ENCODE peak calls at places on chromosomes 6 and 20, in six cellular contexts. O is HCT116, M is HepG2, K is K562, J is GM12878, B is SK-N-SH. C is an unnamed sample.

GRCh38 chr20:63011798-63012197 is 5.0 kb upstream of the BHLHE23 start:
- DNase-seq in O (no peak), M (no peak), K (no peak), J (peak), B (no peak), C (no peak)

GRCh38 chr6:30767158-30767943 is 23.0 kb upstream of the IER3 start:
- DNase-seq in O (no peak), M (no peak), K (peak), J (peak), B (no peak), C (no peak)

GRCh38 chr6:113651120-113651519 is 206.0 kb upstream of the MARCKS start:
- DNase-seq in O (no peak), M (no peak), K (no peak), J (no peak), B (peak), C (no peak)

GRCh38 chr6:113782641-113783040 is 74.5 kb upstream of the MARCKS start:
- DNase-seq in O (no peak), M (no peak), K (no peak), J (no peak), B (no peak), C (no peak)

GRCh38 chr6:151387581-151387980 is 3.8 kb downstream of the ZBTB2 start:
- DNase-seq in O (no peak), M (no peak), K (no peak), J (no peak), B (no peak), C (no peak)

GRCh38 chr6:18269717-18270116 is 5.4 kb upstream of the DEK start:
- DNase-seq in O (no peak), M (no peak), K (no peak), J (no peak), B (no peak), C (no peak)

GRCh38 chr6:36848658-36849441 is 9.6 kb upstream of the CPNE5 start:
- DNase-seq in O (no peak), M (peak), K (peak), J (no peak), B (peak), C (no peak)

GRCh38 chr20:32116079-32116521 is 6.6 kb downstream of the TM9SF4 start:
- DNase-seq in O (no peak), M (no peak), K (no peak), J (no peak), B (no peak), C (no peak)

GRCh38 chr20:45300961-45301360 is 5.7 kb upstream of the RBPJL start:
- DNase-seq in O (peak), M (peak), K (peak), J (no peak), B (peak), C (peak)

GRCh38 chr6:138772596-138773176 is 883 bp upstream of the CCDC28A start:
- DNase-seq in O (no peak), M (no peak), K (peak), J (no peak), B (peak), C (no peak)

GRCh38 chr6:71228461-71229041 is 60.1 kb upstream of the OGFRL1 start:
- DNase-seq in O (no peak), M (no peak), K (no peak), J (no peak), B (no peak), C (no peak)

GRCh38 chr20:32111287-32111686 is 1.8 kb downstream of the TM9SF4 start:
- DNase-seq in O (no peak), M (peak), K (no peak), J (no peak), B (no peak), C (no peak)

GRCh38 chr6:63573899-63574553 is 1.7 kb downstream of the LOC128125822 start:
- DNase-seq in O (peak), M (peak), K (peak), J (peak), B (peak), C (no peak)

GRCh38 chr6:126170875-126171489 is 168.9 kb upstream of the CENPW start:
- DNase-seq in O (no peak), M (peak), K (no peak), J (peak), B (peak), C (no peak)

GRCh38 chr6:35021014-35021413 is 120.1 kb downstream of the TCP11 start:
- DNase-seq in O (no peak), M (no peak), K (no peak), J (no peak), B (no peak), C (no peak)

GRCh38 chr6:16383607-16384206 is 145.3 kb downstream of the GMPR start:
- DNase-seq in O (no peak), M (no peak), K (no peak), J (no peak), B (no peak), C (no peak)

GRCh38 chr6:100202417-100203194 is 208.6 kb upstream of the MCHR2 start:
- DNase-seq in O (peak), M (no peak), K (no peak), J (no peak), B (no peak), C (no peak)

GRCh38 chr6:36615018-36615761 is 21.0 kb downstream of the SRSF3 start:
- DNase-seq in O (peak), M (peak), K (peak), J (no peak), B (peak), C (no peak)

GRCh38 chr6:79225718-79226117 is 8.8 kb downstream of the HMGN3 start:
- DNase-seq in O (no peak), M (no peak), K (no peak), J (no peak), B (no peak), C (no peak)

GRCh38 chr6:52760105-52760765 is 3.0 kb downstream of the GSTA2 start:
- DNase-seq in O (no peak), M (no peak), K (no peak), J (no peak), B (no peak), C (no peak)

GRCh38 chr20:49579874-49580817 is 12.2 kb upstream of the PTGIS start:
- DNase-seq in O (no peak), M (peak), K (no peak), J (no peak), B (no peak), C (no peak)

GRCh38 chr20:6038256-6038655 is 15.6 kb downstream of the LRRN4 start:
- DNase-seq in O (no peak), M (no peak), K (no peak), J (no peak), B (no peak), C (no peak)

GRCh38 chr20:23889775-23890187 is 10.2 kb upstream of the CST5 start:
- DNase-seq in O (peak), M (peak), K (peak), J (no peak), B (peak), C (no peak)

GRCh38 chr6:11779308-11780096 is 899 bp upstream of the ADTRP start:
- DNase-seq in O (no peak), M (no peak), K (no peak), J (no peak), B (no peak), C (no peak)

GRCh38 chr6:127516676-127517273 is 2.4 kb downstream of the MTCL3 start:
- DNase-seq in O (peak), M (peak), K (peak), J (no peak), B (peak), C (no peak)

GRCh38 chr6:2245954-2246863 is 804 bp upstream of the GMDS start:
- DNase-seq in O (peak), M (peak), K (peak), J (no peak), B (peak), C (no peak)

GRCh38 chr20:31827059-31827458 is 7.9 kb downstream of the MYLK2 start:
- DNase-seq in O (no peak), M (no peak), K (no peak), J (no peak), B (no peak), C (no peak)

GRCh38 chr20:17873410-17874270 is 95.0 kb downstream of the SNX5 start:
- DNase-seq in O (peak), M (peak), K (no peak), J (no peak), B (peak), C (no peak)

GRCh38 chr6:129790786-129791185 is 70.3 kb downstream of the TMEM244 start:
- DNase-seq in O (no peak), M (no peak), K (no peak), J (no peak), B (no peak), C (no peak)

GRCh38 chr6:101477436-101477835 is 83.9 kb downstream of the GRIK2 start:
- DNase-seq in O (no peak), M (no peak), K (no peak), J (no peak), B (no peak), C (no peak)

GRCh38 chr6:46925563-46926253 is 4.0 kb upstream of the ADGRF5 start:
- DNase-seq in O (no peak), M (peak), K (no peak), J (no peak), B (no peak), C (no peak)

GRCh38 chr6:10964684-10965083 is 77.8 kb downstream of the SYCP2L start:
- DNase-seq in O (no peak), M (no peak), K (no peak), J (peak), B (no peak), C (no peak)

GRCh38 chr20:36274248-36274841 is 31.8 kb upstream of the DLGAP4 start:
- DNase-seq in O (no peak), M (no peak), K (no peak), J (no peak), B (peak), C (peak)

GRCh38 chr20:49335456-49335855 is 57.6 kb upstream of the ZNFX1 start:
- DNase-seq in O (no peak), M (no peak), K (no peak), J (no peak), B (no peak), C (no peak)

GRCh38 chr6:169932491-169932890 is 181.1 kb downstream of the ERMARD start:
- DNase-seq in O (no peak), M (no peak), K (no peak), J (no peak), B (no peak), C (no peak)

GRCh38 chr20:43843965-43844660 is 70.5 kb upstream of the TOX2 start:
- DNase-seq in O (no peak), M (no peak), K (no peak), J (no peak), B (no peak), C (no peak)

GRCh38 chr6:14373648-14374437 is 256.3 kb downstream of the CD83 start:
- DNase-seq in O (no peak), M (no peak), K (no peak), J (no peak), B (no peak), C (no peak)
- H3K4me2 ChIP-seq in O (no peak), M (no peak), K (no peak), J (no peak), B (no peak), C (no peak)

GRCh38 chr6:148005806-148006205 is 336.8 kb upstream of the SASH1 start:
- DNase-seq in O (no peak), M (no peak), K (no peak), J (no peak), B (no peak), C (no peak)
- TF ChIP-seq JUND in O (no peak), M (no peak), K (no peak), J (no peak), B (no peak), C (no peak)

GRCh38 chr6:133741375-133741861 is 147.5 kb upstream of the TCF21 start:
- DNase-seq in O (peak), M (no peak), K (no peak), J (no peak), B (no peak), C (no peak)
- H3K4me2 ChIP-seq in O (peak), M (no peak), K (peak), J (no peak), B (no peak), C (no peak)

GRCh38 chr6:38542031-38542430 is 97.7 kb downstream of the BTBD9 start:
- DNase-seq in O (no peak), M (no peak), K (no peak), J (no peak), B (no peak), C (no peak)
- TF ChIP-seq JUND in O (no peak), M (no peak), K (no peak), J (no peak), B (no peak), C (no peak)

DNA sequence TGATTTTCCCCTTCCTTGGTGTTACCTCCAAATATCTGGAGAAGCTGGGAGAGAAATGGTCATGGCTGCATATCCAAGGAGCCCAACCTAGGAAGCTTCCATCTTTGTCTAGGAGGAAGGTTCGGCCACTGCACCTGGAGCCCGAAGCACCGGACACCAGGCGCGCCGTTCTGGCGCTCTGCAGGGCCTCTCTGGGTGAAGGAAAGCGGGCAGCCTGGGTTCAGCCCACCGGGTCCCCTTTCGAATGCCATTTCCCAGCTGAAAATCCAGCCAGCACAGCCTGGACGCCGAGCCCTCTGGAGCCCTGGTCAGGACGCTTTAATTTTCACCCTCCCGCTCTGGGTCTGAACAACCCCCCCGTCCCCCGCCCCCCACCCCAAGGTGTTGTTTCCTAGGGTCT is 1.2 kb downstream of the LINC00237 start:
- DNase-seq in O (no peak), M (no peak), K (no peak), J (no peak), B (peak), C (peak)
- H3K4me2 ChIP-seq in O (no peak), M (no peak), K (no peak), J (no peak), B (no peak), C (peak)

GRCh38 chr6:154501287-154501868 is 9.1 kb downstream of the CNKSR3 start:
- DNase-seq in O (no peak), M (no peak), K (peak), J (no peak), B (no peak), C (no peak)
- TF ChIP-seq JUND in O (no peak), M (no peak), K (peak), J (no peak), B (no peak), C (no peak)

DNA sequence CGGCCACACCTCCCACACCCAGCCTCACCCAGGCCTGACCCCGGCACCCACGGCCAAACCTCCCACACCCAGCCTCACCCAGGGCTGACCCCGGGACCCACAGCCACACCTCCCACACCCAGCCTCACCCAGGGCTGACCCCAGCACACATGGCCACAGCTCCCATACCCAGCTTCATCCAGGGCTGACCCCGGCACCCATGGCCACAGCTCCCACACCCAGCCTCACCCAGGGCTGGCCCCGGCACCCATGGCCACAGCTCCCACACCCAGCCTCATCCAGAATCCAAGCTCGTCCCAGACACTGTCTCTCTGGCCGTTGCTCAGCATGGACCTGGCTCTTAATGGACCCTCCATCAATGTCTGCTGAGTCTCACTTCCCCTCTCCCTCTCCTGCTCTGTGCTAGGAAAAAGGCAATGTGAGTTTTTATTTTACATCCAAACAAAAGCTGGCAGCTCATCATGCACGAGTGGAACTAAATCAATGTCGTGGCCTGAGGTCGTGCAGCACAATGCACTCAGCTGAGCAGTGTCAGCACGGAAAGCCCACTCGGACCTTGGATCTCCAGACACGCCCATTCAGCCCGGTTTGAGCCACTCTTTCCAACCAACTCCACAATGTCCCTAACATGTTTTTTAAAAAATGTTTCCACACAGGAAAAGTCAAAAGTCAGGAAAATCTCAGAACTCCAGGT is 36.0 kb downstream of the NINL start:
- DNase-seq in O (no peak), M (peak), K (peak), J (no peak), B (no peak), C (no peak)
- H3K4me2 ChIP-seq in O (peak), M (peak), K (no peak), J (no peak), B (peak), C (no peak)

DNA sequence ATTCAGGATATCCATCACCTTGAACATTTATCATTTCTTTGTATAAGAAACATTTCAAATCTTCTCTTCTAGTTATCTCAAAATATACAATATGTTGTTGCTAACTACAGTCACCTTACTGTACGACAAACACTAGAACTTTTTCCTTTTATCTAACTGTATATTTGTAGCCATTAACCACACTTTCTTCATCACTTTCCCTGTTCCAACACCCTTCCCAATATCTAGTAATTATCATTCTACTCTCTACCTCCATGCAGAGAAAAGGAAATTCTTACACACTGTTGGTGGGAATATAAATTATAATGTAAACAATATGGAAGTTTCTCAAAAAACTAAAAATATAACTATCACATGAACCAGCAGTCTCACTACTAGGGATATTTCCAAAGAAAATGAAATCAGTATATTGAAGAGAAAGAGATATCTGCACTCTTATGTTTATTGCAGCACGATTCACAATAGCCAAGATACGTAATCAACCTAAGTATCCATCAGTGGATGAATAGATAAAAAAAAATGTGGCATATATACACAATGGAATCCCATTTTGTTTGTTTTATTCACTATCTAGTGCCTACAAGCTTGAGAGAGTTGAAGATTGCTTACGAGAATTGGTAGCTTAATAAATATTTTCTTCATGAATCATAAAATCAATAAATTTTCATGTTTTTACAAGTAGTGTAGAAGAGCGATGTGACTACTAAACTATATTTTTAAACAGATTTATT is 2.4 kb downstream of the RHAG start:
- DNase-seq in O (no peak), M (no peak), K (no peak), J (no peak), B (no peak), C (no peak)
- TF ChIP-seq JUND in O (no peak), M (no peak), K (no peak), J (no peak), B (no peak), C (no peak)

GRCh38 chr20:19784511-19785172 is 26.6 kb downstream of the RIN2 start:
- DNase-seq in O (peak), M (peak), K (peak), J (peak), B (peak), C (no peak)

GRCh38 chr20:19785886-19786285 is 27.8 kb downstream of the RIN2 start:
- DNase-seq in O (no peak), M (no peak), K (no peak), J (no peak), B (no peak), C (no peak)

GRCh38 chr20:19785173-19785799 is 27.2 kb downstream of the RIN2 start:
- DNase-seq in O (no peak), M (no peak), K (no peak), J (no peak), B (no peak), C (no peak)

GRCh38 chr20:19782669-19783068 is 24.6 kb downstream of the RIN2 start:
- DNase-seq in O (no peak), M (no peak), K (no peak), J (no peak), B (no peak), C (no peak)

DNA sequence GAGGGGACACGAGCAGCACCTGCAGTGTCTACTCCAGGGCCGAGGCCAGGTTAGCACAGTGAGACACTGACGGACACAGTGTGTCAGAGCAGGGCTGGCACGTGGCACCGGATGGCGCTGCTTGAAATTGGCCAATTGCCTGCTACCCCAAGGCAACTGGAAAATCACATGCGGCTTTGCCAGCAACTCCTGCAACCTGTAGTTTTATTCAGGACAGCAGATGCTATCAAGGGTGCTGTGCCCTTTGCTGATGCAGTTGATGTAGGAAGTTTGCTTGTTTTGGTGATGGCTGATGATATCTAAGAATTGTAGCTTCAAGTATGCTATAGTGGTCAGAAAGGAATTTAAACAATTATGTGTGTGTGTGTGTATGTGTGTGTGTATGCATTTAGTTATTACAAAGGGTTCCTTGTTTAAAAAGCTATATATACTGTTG is 25.9 kb downstream of the RIN2 start:
- DNase-seq in O (no peak), M (peak), K (no peak), J (no peak), B (peak), C (no peak)
- H3K4me2 ChIP-seq in O (no peak), M (no peak), K (no peak), J (no peak), B (peak), C (no peak)